ENCODE peak calls at places on chromosomes 7 and 10, in seven cellular contexts. E, U, G, V, Z, F and L are unnamed samples.

GRCh38 chr7:17195576-17195975 is 102.9 kb upstream of the AHR start:
- DNase-seq in G (no peak), V (no peak), E (no peak), Z (no peak), U (no peak), F (no peak), L (no peak)

GRCh38 chr10:92125169-92125543 is 165.7 kb downstream of the CPEB3 start:
- DNase-seq in F (no peak), G (no peak), U (no peak), Z (no peak), V (no peak), E (no peak), L (no peak)

GRCh38 chr10:26478061-26478460 is 39.9 kb downstream of the APBB1IP start:
- DNase-seq in F (no peak), V (no peak), Z (no peak), E (no peak), G (no peak), U (no peak), L (no peak)

GRCh38 chr10:52027055-52027454 is 287.0 kb upstream of the DKK1 start:
- DNase-seq in U (no peak), G (no peak), F (no peak), V (no peak), E (no peak), Z (no peak), L (no peak)

GRCh38 chr7:127383123-127383835 is 9.2 kb downstream of the ZNF800 start:
- DNase-seq in V (no peak), G (peak), F (no peak), E (no peak), Z (no peak), U (no peak), L (no peak)

GRCh38 chr7:71157757-71158156 is 25.8 kb downstream of the GALNT17 start:
- DNase-seq in Z (no peak), E (no peak), U (no peak), F (no peak), V (no peak), G (no peak), L (no peak)

GRCh38 chr10:75403144-75404022 is 1.8 kb upstream of the ZNF503 start:
- DNase-seq in U (no peak), G (no peak), Z (no peak), V (no peak), E (no peak), F (peak), L (no peak)

GRCh38 chr10:75508814-75509306 is 77.4 kb downstream of the LRMDA start:
- DNase-seq in F (no peak), U (peak), V (no peak), Z (no peak), E (no peak), G (no peak), L (no peak)

GRCh38 chr10:10330481-10330880 is 687.2 kb upstream of the CELF2 start:
- DNase-seq in F (no peak), Z (no peak), U (no peak), E (no peak), V (no peak), G (no peak), L (no peak)

GRCh38 chr7:2560175-2560695 is 1.5 kb downstream of the IQCE start:
- DNase-seq in F (no peak), U (no peak), E (no peak), G (no peak), Z (no peak), V (no peak), L (no peak)

GRCh38 chr10:132468651-132469050 is 68.9 kb upstream of the INPP5A start:
- DNase-seq in U (no peak), Z (no peak), V (no peak), E (no peak), F (no peak), G (no peak), L (no peak)

GRCh38 chr7:137909042-137909441 is 62.3 kb upstream of the DGKI start:
- DNase-seq in V (no peak), F (no peak), Z (no peak), U (no peak), G (no peak), E (no peak), L (no peak)

GRCh38 chr7:26667514-26668133 is 196.8 kb downstream of the SKAP2 start:
- DNase-seq in F (peak), V (peak), E (peak), G (peak), U (peak), Z (peak), L (no peak)